ENCODE peak calls at places on chromosomes 16 and 17, in ten cellular contexts. One of them, this sample, is unnamed.
A peak's percentile ranks its signal among the peaks of the same experiment; 100 is the strongest.

GRCh38 chr17:81169870-81170309 is 3.9 kb upstream of the AATK start:
- DNase-seq in substantia nigra: no peak
- DNase-seq in NCI-H345: no peak
- DNase-seq in ureter: no peak
- DNase-seq in posterior cingulate gyrus: no peak
- DNase-seq in dorsolateral prefrontal cortex: no peak
- DNase-seq in astrocyte of the hippocampus: no peak
- DNase-seq in activated CD4-positive, alpha-beta T cell treated with anti-CD3 and anti-CD28 coated beads, Interleukin-2, amount 50 U/mL, for 1 hour: no peak
- DNase-seq in uterus: no peak
- DNase-seq in astrocyte: no peak
- DNase-seq in this sample: no peak

GRCh38 chr17:28345420-28346198 is 10.0 kb downstream of the TNFAIP1 start:
- DNase-seq in substantia nigra: no peak
- DNase-seq in NCI-H345: peak; percentile 12
- DNase-seq in ureter: no peak
- DNase-seq in posterior cingulate gyrus: no peak
- DNase-seq in dorsolateral prefrontal cortex: no peak
- DNase-seq in astrocyte of the hippocampus: peak; percentile 77
- DNase-seq in activated CD4-positive, alpha-beta T cell treated with anti-CD3 and anti-CD28 coated beads, Interleukin-2, amount 50 U/mL, for 1 hour: no peak
- DNase-seq in uterus: no peak
- DNase-seq in astrocyte: peak; percentile 52
- DNase-seq in this sample: no peak

GRCh38 chr16:72371307-72372081 is 199.5 kb upstream of the PMFBP1 start:
- DNase-seq in substantia nigra: no peak
- DNase-seq in NCI-H345: peak; percentile 58
- DNase-seq in ureter: no peak
- DNase-seq in posterior cingulate gyrus: no peak
- DNase-seq in dorsolateral prefrontal cortex: no peak
- DNase-seq in astrocyte of the hippocampus: peak; percentile 84
- DNase-seq in activated CD4-positive, alpha-beta T cell treated with anti-CD3 and anti-CD28 coated beads, Interleukin-2, amount 50 U/mL, for 1 hour: no peak
- DNase-seq in uterus: no peak
- DNase-seq in astrocyte: peak; percentile 61
- DNase-seq in this sample: peak; percentile 19

GRCh38 chr17:78174332-78174869 is 6.0 kb downstream of the SYNGR2 start:
- DNase-seq in substantia nigra: peak; percentile 91
- DNase-seq in NCI-H345: no peak
- DNase-seq in ureter: peak; percentile 88
- DNase-seq in posterior cingulate gyrus: peak; percentile 77
- DNase-seq in dorsolateral prefrontal cortex: peak; percentile 69
- DNase-seq in astrocyte of the hippocampus: no peak
- DNase-seq in activated CD4-positive, alpha-beta T cell treated with anti-CD3 and anti-CD28 coated beads, Interleukin-2, amount 50 U/mL, for 1 hour: no peak
- DNase-seq in uterus: peak; percentile 50
- DNase-seq in astrocyte: no peak
- DNase-seq in this sample: no peak

GRCh38 chr17:17570207-17570797 is 21.2 kb downstream of the PEMT start:
- DNase-seq in substantia nigra: peak; percentile 38
- DNase-seq in NCI-H345: peak; percentile 13
- DNase-seq in ureter: no peak
- DNase-seq in posterior cingulate gyrus: peak; percentile 41
- DNase-seq in dorsolateral prefrontal cortex: no peak
- DNase-seq in astrocyte of the hippocampus: peak; percentile 68
- DNase-seq in activated CD4-positive, alpha-beta T cell treated with anti-CD3 and anti-CD28 coated beads, Interleukin-2, amount 50 U/mL, for 1 hour: no peak
- DNase-seq in uterus: no peak
- DNase-seq in astrocyte: no peak
- DNase-seq in this sample: peak; percentile 33

GRCh38 chr17:8123695-8124349 is at the start of gene HES7:
- DNase-seq in substantia nigra: no peak
- DNase-seq in NCI-H345: peak; percentile 50
- DNase-seq in ureter: no peak
- DNase-seq in posterior cingulate gyrus: no peak
- DNase-seq in dorsolateral prefrontal cortex: no peak
- DNase-seq in astrocyte of the hippocampus: no peak
- DNase-seq in activated CD4-positive, alpha-beta T cell treated with anti-CD3 and anti-CD28 coated beads, Interleukin-2, amount 50 U/mL, for 1 hour: no peak
- DNase-seq in uterus: no peak
- DNase-seq in astrocyte: no peak
- DNase-seq in this sample: peak; percentile 51

GRCh38 chr16:79707867-79708266 is 107.3 kb upstream of the MAF start:
- DNase-seq in substantia nigra: no peak
- DNase-seq in NCI-H345: no peak
- DNase-seq in ureter: peak; percentile 59
- DNase-seq in posterior cingulate gyrus: no peak
- DNase-seq in dorsolateral prefrontal cortex: no peak
- DNase-seq in astrocyte of the hippocampus: no peak
- DNase-seq in activated CD4-positive, alpha-beta T cell treated with anti-CD3 and anti-CD28 coated beads, Interleukin-2, amount 50 U/mL, for 1 hour: no peak
- DNase-seq in uterus: peak; percentile 81
- DNase-seq in astrocyte: no peak
- DNase-seq in this sample: no peak

GRCh38 chr16:9042943-9043680 is 48.3 kb upstream of the HAPSTR1 start:
- DNase-seq in substantia nigra: no peak
- DNase-seq in NCI-H345: no peak
- DNase-seq in ureter: no peak
- DNase-seq in posterior cingulate gyrus: no peak
- DNase-seq in dorsolateral prefrontal cortex: no peak
- DNase-seq in astrocyte of the hippocampus: peak; percentile 83
- DNase-seq in activated CD4-positive, alpha-beta T cell treated with anti-CD3 and anti-CD28 coated beads, Interleukin-2, amount 50 U/mL, for 1 hour: no peak
- DNase-seq in uterus: no peak
- DNase-seq in astrocyte: peak; percentile 84
- DNase-seq in this sample: peak; percentile 23

GRCh38 chr17:56831364-56832095 is 2.2 kb downstream of the C17orf67 start:
- DNase-seq in substantia nigra: no peak
- DNase-seq in NCI-H345: no peak
- DNase-seq in ureter: no peak
- DNase-seq in posterior cingulate gyrus: no peak
- DNase-seq in dorsolateral prefrontal cortex: no peak
- DNase-seq in astrocyte of the hippocampus: no peak
- DNase-seq in activated CD4-positive, alpha-beta T cell treated with anti-CD3 and anti-CD28 coated beads, Interleukin-2, amount 50 U/mL, for 1 hour: no peak
- DNase-seq in uterus: no peak
- DNase-seq in astrocyte: no peak
- DNase-seq in this sample: no peak

GRCh38 chr17:37220609-37220953 is 155.2 kb upstream of the C17orf78 start:
- DNase-seq in substantia nigra: peak; percentile 39
- DNase-seq in NCI-H345: no peak
- DNase-seq in ureter: no peak
- DNase-seq in posterior cingulate gyrus: peak; percentile 33
- DNase-seq in dorsolateral prefrontal cortex: peak; percentile 27
- DNase-seq in astrocyte of the hippocampus: peak; percentile 58
- DNase-seq in activated CD4-positive, alpha-beta T cell treated with anti-CD3 and anti-CD28 coated beads, Interleukin-2, amount 50 U/mL, for 1 hour: peak; percentile 19
- DNase-seq in uterus: no peak
- DNase-seq in astrocyte: no peak
- DNase-seq in this sample: peak; percentile 2

GRCh38 chr17:73642659-73643011 is 1.6 kb downstream of the SDK2 start:
- DNase-seq in substantia nigra: no peak
- DNase-seq in NCI-H345: no peak
- DNase-seq in ureter: no peak
- DNase-seq in posterior cingulate gyrus: no peak
- DNase-seq in dorsolateral prefrontal cortex: no peak
- DNase-seq in astrocyte of the hippocampus: no peak
- DNase-seq in activated CD4-positive, alpha-beta T cell treated with anti-CD3 and anti-CD28 coated beads, Interleukin-2, amount 50 U/mL, for 1 hour: no peak
- DNase-seq in uterus: no peak
- DNase-seq in astrocyte: no peak
- DNase-seq in this sample: no peak

GRCh38 chr17:39462644-39463375 is 1.5 kb downstream of the CDK12 start:
- DNase-seq in substantia nigra: no peak
- DNase-seq in NCI-H345: no peak
- DNase-seq in ureter: no peak
- DNase-seq in posterior cingulate gyrus: no peak
- DNase-seq in dorsolateral prefrontal cortex: no peak
- DNase-seq in astrocyte of the hippocampus: peak; percentile 31
- DNase-seq in activated CD4-positive, alpha-beta T cell treated with anti-CD3 and anti-CD28 coated beads, Interleukin-2, amount 50 U/mL, for 1 hour: no peak
- DNase-seq in uterus: no peak
- DNase-seq in astrocyte: peak; percentile 2
- DNase-seq in this sample: no peak